ENCODE peak calls at places on chromosomes 5 and 9, in nine cellular contexts. A is NCI-H2029; F is fibroblast of lung; N is HuH-7.5; B is coronary artery; K is neural crest cell; P is posterior vena cava; G is stimulated activated CD4-positive, alpha-beta T cell treated with anti-CD3 and anti-CD28 coated beads, Interleukin-1b, Interleukin-23, amount 100 ng/mL, for 24 hours; D is stimulated activated CD8-positive, alpha-beta memory T cell treated with anti-CD3 and anti-CD28 coated beads, Interleukin-12 subunit alpha, Interleukin-12 subunit beta, amount 100 ng/mL, for 4 hours. Z is an unnamed sample.

GRCh38 chr5:181187500-181188213 is 17.3 kb downstream of the TRIM7 start:
- DNase-seq in A (no peak), F (peak), N (peak), B (peak), K (peak), P (peak), G (peak), D (no peak), Z (no peak)

GRCh38 chr5:169652057-169652456 is 15.0 kb downstream of the DOCK2 start:
- DNase-seq in A (no peak), F (no peak), N (no peak), B (no peak), K (no peak), P (no peak), G (no peak), D (no peak), Z (no peak)

GRCh38 chr9:113682297-113682771 is 193.8 kb upstream of the ZNF618 start:
- DNase-seq in A (peak), F (peak), N (peak), B (peak), K (peak), P (peak), G (peak), D (no peak), Z (peak)

GRCh38 chr5:143010335-143010734 is 240.2 kb downstream of the ARHGAP26 start:
- DNase-seq in A (peak), F (no peak), N (no peak), B (no peak), K (no peak), P (no peak), G (no peak), D (no peak), Z (no peak)

GRCh38 chr5:112717506-112718082 is 20.1 kb upstream of the APC start:
- DNase-seq in A (no peak), F (no peak), N (no peak), B (no peak), K (no peak), P (no peak), G (no peak), D (no peak), Z (no peak)

GRCh38 chr5:28012538-28012937 is 974.2 kb upstream of the CDH9 start:
- DNase-seq in A (no peak), F (no peak), N (no peak), B (no peak), K (no peak), P (no peak), G (no peak), D (no peak), Z (no peak)

GRCh38 chr5:36870399-36871040 is 6.0 kb upstream of the NIPBL start:
- DNase-seq in A (peak), F (peak), N (peak), B (no peak), K (no peak), P (no peak), G (no peak), D (no peak), Z (peak)

GRCh38 chr5:131974956-131975726 is 29.7 kb upstream of the MEIKIN start:
- DNase-seq in A (no peak), F (no peak), N (no peak), B (peak), K (no peak), P (no peak), G (no peak), D (no peak), Z (no peak)

GRCh38 chr5:42993516-42994284 is 46.4 kb downstream of the ANXA2R start:
- DNase-seq in A (no peak), F (peak), N (no peak), B (no peak), K (no peak), P (no peak), G (no peak), D (no peak), Z (no peak)

GRCh38 chr5:8686707-8687106 is 817.8 kb downstream of the MTRR start:
- DNase-seq in A (no peak), F (peak), N (no peak), B (no peak), K (no peak), P (no peak), G (no peak), D (no peak), Z (no peak)

Z was measured in NCI-H187.